ENCODE peak calls at places on chromosome 22, in eight cellular contexts. Q is astrocyte of the cerebellum, Y is IMR-90, P is fibroblast of pulmonary artery, S is NCI-H510A treated with DMSO at 0.1 percent for 48 hours, B is NCI-H1417, F is ACHN, N is A172. U is an unnamed sample.

GRCh38 chr22:38826386-38826785 is 17.4 kb downstream of the NPTXR start:
- DNase-seq in Q (no peak), Y (no peak), P (no peak), S (no peak), B (no peak), F (no peak), N (no peak), U (no peak)

GRCh38 chr22:31055322-31056159 is 25.6 kb upstream of the SMTN start:
- DNase-seq in Q (peak; percentile 93), Y (peak; percentile 99), P (peak; percentile 99), S (peak; percentile 34), B (peak; percentile 21), F (peak; percentile 64), N (peak; percentile 81), U (no peak)

GRCh38 chr22:43731986-43732385 is 80.1 kb downstream of the EFCAB6 start:
- DNase-seq in Q (no peak), Y (no peak), P (peak; percentile 9), S (no peak), B (no peak), F (no peak), N (no peak), U (no peak)

GRCh38 chr22:34866501-34867171 is 199.3 kb upstream of the ISX start:
- DNase-seq in Q (no peak), Y (no peak), P (no peak), S (no peak), B (no peak), F (no peak), N (no peak), U (no peak)

GRCh38 chr22:41563051-41563711 is 2.4 kb downstream of the CSDC2 start:
- DNase-seq in Q (no peak), Y (peak; percentile 85), P (peak; percentile 70), S (no peak), B (no peak), F (peak; percentile 82), N (peak; percentile 91), U (no peak)

GRCh38 chr22:37631448-37632173 is 7.9 kb upstream of the SH3BP1 start:
- DNase-seq in Q (no peak), Y (no peak), P (no peak), S (no peak), B (no peak), F (no peak), N (no peak), U (peak; percentile 59)

GRCh38 chr22:27792452-27793165 is 8.9 kb downstream of the MN1 start:
- DNase-seq in Q (no peak), Y (no peak), P (no peak), S (no peak), B (no peak), F (no peak), N (no peak), U (no peak)

GRCh38 chr22:37410174-37411055 is 16.9 kb downstream of the ELFN2 start:
- DNase-seq in Q (no peak), Y (no peak), P (no peak), S (no peak), B (no peak), F (no peak), N (no peak), U (no peak)

GRCh38 chr22:24102366-24103200 is 78.7 kb upstream of the SUSD2 start:
- DNase-seq in Q (no peak), Y (no peak), P (no peak), S (no peak), B (no peak), F (no peak), N (no peak), U (no peak)

GRCh38 chr22:20130319-20130718 is 1.3 kb upstream of the ZDHHC8 start:
- DNase-seq in Q (no peak), Y (no peak), P (no peak), S (no peak), B (peak; percentile 61), F (no peak), N (no peak), U (peak; percentile 41)

GRCh38 chr22:18078329-18079041 is 695 bp downstream of the PEX26 start:
- DNase-seq in Q (no peak), Y (peak; percentile 19), P (no peak), S (peak; percentile 29), B (peak; percentile 55), F (peak; percentile 39), N (no peak), U (peak; percentile 62)

GRCh38 chr22:21593406-21594232 is 26.1 kb downstream of the UBE2L3 start:
- DNase-seq in Q (no peak), Y (no peak), P (no peak), S (no peak), B (no peak), F (no peak), N (no peak), U (no peak)

GRCh38 chr22:19527861-19528417 is 3.7 kb upstream of the CLDN5 start:
- DNase-seq in Q (no peak), Y (peak; percentile 38), P (no peak), S (no peak), B (no peak), F (peak; percentile 2), N (peak; percentile 69), U (no peak)

GRCh38 chr22:23777776-23778575 is 5.3 kb downstream of the MMP11 start:
- DNase-seq in Q (no peak), Y (peak; percentile 18), P (no peak), S (no peak), B (no peak), F (no peak), N (no peak), U (no peak)

GRCh38 chr22:19111584-19111983 is 10.6 kb downstream of the DGCR2 start:
- DNase-seq in Q (no peak), Y (no peak), P (no peak), S (no peak), B (no peak), F (no peak), N (no peak), U (no peak)

GRCh38 chr22:27997538-27997937 is 78.5 kb upstream of the PITPNB start:
- DNase-seq in Q (no peak), Y (peak; percentile 25), P (no peak), S (no peak), B (no peak), F (no peak), N (no peak), U (no peak)

GRCh38 chr22:32535531-32536190 is 61.0 kb downstream of the FBXO7 start:
- DNase-seq in Q (no peak), Y (no peak), P (no peak), S (no peak), B (no peak), F (no peak), N (no peak), U (no peak)